ENCODE peak calls at places on chromosomes 16 and 17, in four cellular contexts. A, T, F and I are unnamed samples.

GRCh38 chr17:40086150-40087044 is 14.0 kb downstream of the NR1D1 start:
- DNase-seq in A (peak), F (no peak), T (peak), I (peak)

GRCh38 chr16:49601541-49601940 is 227.9 kb downstream of the C16orf78 start:
- DNase-seq in T (no peak), F (no peak), A (no peak), I (no peak)

GRCh38 chr17:1590747-1591473 is 28.3 kb upstream of the PITPNA start:
- DNase-seq in A (no peak), T (no peak), F (no peak), I (no peak)

GRCh38 chr16:62022688-62023087 is 13.6 kb downstream of the CDH8 start:
- DNase-seq in F (no peak), A (no peak), T (no peak), I (no peak)

GRCh38 chr16:30028438-30029093 is 2.5 kb downstream of the TLCD3B start:
- DNase-seq in T (no peak), F (no peak), A (peak), I (no peak)

GRCh38 chr17:63991611-63992010 is 6.5 kb upstream of the PRR29 start:
- DNase-seq in T (no peak), F (no peak), A (no peak), I (no peak)

GRCh38 chr17:66348605-66349165 is 46.3 kb downstream of the PRKCA start:
- DNase-seq in T (no peak), A (peak), F (no peak), I (peak)

GRCh38 chr16:55390838-55391237 is 66.8 kb downstream of the IRX6 start:
- DNase-seq in F (no peak), T (no peak), A (no peak), I (no peak)

GRCh38 chr16:72560617-72561016 is 388.7 kb upstream of the PMFBP1 start:
- DNase-seq in A (no peak), F (no peak), T (no peak), I (no peak)

GRCh38 chr17:1323336-1323735 is 43.9 kb downstream of the TRARG1 start:
- DNase-seq in F (no peak), T (no peak), A (no peak), I (no peak)

GRCh38 chr17:63154586-63155244 is 188.7 kb downstream of the TANC2 start:
- DNase-seq in A (no peak), F (no peak), T (no peak), I (no peak)

GRCh38 chr16:66984902-66985311 is 3.5 kb upstream of the CES4A start:
- DNase-seq in T (no peak), F (no peak), A (no peak), I (no peak)

GRCh38 chr16:8859913-8860881 is 8.6 kb downstream of the CARHSP1 start:
- DNase-seq in F (no peak), A (no peak), T (no peak), I (no peak)

GRCh38 chr16:57536306-57537193 is at the start of gene CCDC102A:
- DNase-seq in F (no peak), T (no peak), A (peak), I (no peak)

GRCh38 chr17:63685021-63685420 is 14.9 kb downstream of the LIMD2 start:
- DNase-seq in T (no peak), A (no peak), F (no peak), I (no peak)

GRCh38 chr16:20763461-20764232 is at the start of gene ACSM3:
- DNase-seq in A (peak), T (peak), F (peak), I (peak)

GRCh38 chr16:64627288-64627687 is 494.6 kb downstream of the CDH11 start:
- DNase-seq in F (no peak), T (no peak), A (no peak), I (no peak)

GRCh38 chr16:19948186-19949104 is 63.8 kb upstream of the GPRC5B start:
- DNase-seq in F (no peak), A (no peak), T (no peak), I (no peak)

GRCh38 chr17:39277110-39277509 is 51.4 kb upstream of the STAC2 start:
- DNase-seq in A (no peak), T (no peak), F (peak), I (no peak)

GRCh38 chr17:9522074-9522473 is 53.5 kb downstream of the STX8 start:
- DNase-seq in F (no peak), T (peak), A (no peak), I (no peak)

GRCh38 chr17:38403491-38403890 is 24.8 kb upstream of the ARHGAP23 start:
- DNase-seq in A (no peak), F (no peak), T (no peak), I (peak)

GRCh38 chr16:27762441-27762840 is 212.5 kb downstream of the KATNIP start:
- DNase-seq in T (no peak), F (no peak), A (no peak), I (no peak)

GRCh38 chr16:24863582-24864437 is 18.0 kb downstream of the SLC5A11 start:
- DNase-seq in T (no peak), A (no peak), F (no peak), I (no peak)

GRCh38 chr16:82888616-82889015 is 261.8 kb downstream of the CDH13 start:
- DNase-seq in A (no peak), F (no peak), T (no peak), I (no peak)

GRCh38 chr17:78844301-78845005 is 3.8 kb upstream of the USP36 start:
- DNase-seq in T (no peak), A (no peak), F (no peak), I (no peak)

GRCh38 chr16:87641721-87642120 is 39.4 kb downstream of the JPH3 start:
- DNase-seq in F (no peak), T (no peak), A (no peak), I (no peak)

GRCh38 chr16:51821527-51821926 is 670.5 kb upstream of the SALL1 start:
- DNase-seq in F (no peak), A (no peak), T (no peak), I (no peak)

GRCh38 chr16:26727801-26728200 is 338.9 kb upstream of the C16orf82 start:
- DNase-seq in F (no peak), T (no peak), A (no peak), I (no peak)

GRCh38 chr17:44932526-44933097 is 15.0 kb downstream of the KIF18B start:
- DNase-seq in T (no peak), F (no peak), A (no peak), I (no peak)

GRCh38 chr16:19555938-19556778 is 655 bp downstream of the VPS35L start:
- DNase-seq in F (peak), A (peak), T (peak), I (peak)

GRCh38 chr17:13874817-13875216 is 194.5 kb upstream of the COX10 start:
- DNase-seq in F (no peak), A (no peak), T (no peak), I (no peak)

GRCh38 chr16:89455692-89456091 is 34.7 kb downstream of the ANKRD11 start:
- DNase-seq in A (no peak), F (no peak), T (no peak), I (no peak)

GRCh38 chr17:41455236-41455635 is 11.9 kb downstream of the KRT32 start:
- DNase-seq in F (no peak), T (no peak), A (no peak), I (no peak)

GRCh38 chr17:41452276-41452675 is 11.5 kb upstream of the KRT38 start:
- DNase-seq in T (no peak), F (no peak), A (no peak), I (peak)

GRCh38 chr17:41451154-41451728 is 10.5 kb upstream of the KRT38 start:
- DNase-seq in F (no peak), A (no peak), T (no peak), I (no peak)

GRCh38 chr17:41456206-41456605 is 11.0 kb downstream of the KRT32 start:
- DNase-seq in F (no peak), A (no peak), T (no peak), I (no peak)

DNA sequence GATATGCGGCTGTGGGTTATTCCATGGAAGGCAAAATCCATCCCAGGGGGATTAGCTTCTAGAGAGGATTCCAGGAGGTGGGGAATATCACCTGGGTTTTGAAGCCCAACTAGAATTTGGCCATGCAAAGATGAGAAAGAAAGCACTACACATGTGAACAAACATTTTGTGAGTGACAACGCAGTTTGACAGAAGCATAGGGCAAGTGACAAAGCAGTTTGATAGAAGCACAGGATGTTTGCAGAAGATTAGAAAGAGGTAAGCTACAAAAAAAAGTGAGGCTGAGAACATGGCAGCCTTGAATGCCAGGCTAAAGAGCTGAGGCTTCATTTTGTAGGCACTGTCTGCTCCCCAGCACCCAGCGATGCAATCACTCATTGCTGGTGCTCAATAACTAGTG is 12.3 kb upstream of the KRT38 start:
- DNase-seq in F (no peak), A (no peak), T (no peak), I (no peak)
- TF ChIP-seq SPI1 in F (no peak), A (no peak), T (no peak), I (no peak)

DNA sequence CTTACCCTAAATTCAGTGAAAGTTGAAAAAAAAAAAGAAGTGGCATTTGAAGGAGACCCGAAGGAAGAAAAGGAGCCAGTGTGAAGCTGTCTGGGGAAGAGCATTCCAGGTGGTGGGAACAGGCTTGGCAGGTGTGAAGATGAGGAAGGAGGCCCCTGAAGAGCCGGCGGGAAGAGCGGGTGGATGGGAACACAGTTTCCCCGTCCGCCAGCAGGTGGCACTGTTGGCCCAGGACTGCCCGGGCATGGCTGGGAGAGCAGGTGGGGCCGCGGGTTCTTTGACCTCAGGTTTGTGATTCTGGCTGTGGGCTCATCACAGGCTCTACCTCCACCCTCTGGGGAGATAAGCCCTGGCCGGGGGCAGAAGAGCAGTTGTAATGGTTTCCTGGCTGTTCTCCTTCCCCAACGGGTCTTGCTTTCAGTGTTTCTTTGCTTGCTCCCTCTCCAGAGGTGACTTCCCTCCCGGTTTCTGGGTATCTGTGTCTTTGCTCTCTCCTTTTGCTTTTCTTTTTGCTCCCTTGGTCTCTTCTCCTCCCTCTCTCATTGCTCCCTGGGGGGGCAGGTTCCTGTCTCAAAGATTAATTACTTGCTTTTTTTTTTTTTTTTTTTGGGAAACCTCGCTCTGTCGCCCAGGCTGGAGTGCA is 32.3 kb downstream of the RAP1GAP2 start:
- DNase-seq in F (no peak), A (peak), T (peak), I (peak)
- TF ChIP-seq SPI1 in F (no peak), A (no peak), T (no peak), I (no peak)

GRCh38 chr16:3098459-3099394 is at the start of gene ZSCAN10:
- DNase-seq in F (no peak), T (no peak), A (no peak), I (no peak)

GRCh38 chr16:3099395-3099731 is 269 bp upstream of the ZSCAN10 start:
- DNase-seq in T (no peak), A (no peak), F (no peak), I (no peak)

GRCh38 chr16:3101018-3101840 is 2.1 kb upstream of the ZSCAN10 start:
- DNase-seq in A (peak), F (no peak), T (peak), I (no peak)

GRCh38 chr16:3099732-3100499 is 822 bp upstream of the ZSCAN10 start:
- DNase-seq in T (peak), A (peak), F (no peak), I (peak)

GRCh38 chr16:3101841-3102470 is 2.9 kb upstream of the ZSCAN10 start:
- DNase-seq in T (no peak), A (no peak), F (no peak), I (peak)
- TF ChIP-seq SPI1 in T (no peak), A (no peak), F (no peak), I (no peak)

GRCh38 chr16:5895137-5895536 is 797.5 kb upstream of the EEF2KMT start:
- DNase-seq in F (no peak), T (no peak), A (no peak), I (no peak)
- TF ChIP-seq SPI1 in F (no peak), T (no peak), A (no peak), I (no peak)